ENCODE peak calls at places on chromosomes 7 and 10, in ten cellular contexts. M is progenitor cell of endocrine pancreas, U is stomach, D is brain microvascular endothelial cell, J is coronary artery, N is mammary epithelial cell, A is dorsolateral prefrontal cortex, W is ovary, F is fibroblast of pulmonary artery, Y is cardiac muscle cell. O is an unnamed sample.

GRCh38 chr7:41624818-41625217 is 78.1 kb downstream of the INHBA start:
- DNase-seq in W (no peak), Y (peak), M (no peak), F (peak), U (no peak), D (peak), N (peak), J (no peak), A (no peak), O (peak)

GRCh38 chr10:125151824-125152634 is 8.3 kb downstream of the CTBP2 start:
- DNase-seq in N (no peak), D (no peak), U (peak), Y (no peak), M (peak), A (no peak), W (no peak), F (no peak), J (no peak), O (no peak)

GRCh38 chr7:111650456-111650999 is 88.2 kb upstream of the IMMP2L start:
- DNase-seq in U (no peak), F (peak), W (no peak), M (no peak), Y (peak), D (peak), J (no peak), A (no peak), N (peak), O (peak)

GRCh38 chr7:137109966-137110930 is 233.3 kb downstream of the PTN start:
- DNase-seq in U (no peak), N (peak), W (no peak), Y (peak), A (no peak), D (peak), M (no peak), J (no peak), F (peak), O (peak)

GRCh38 chr10:108005627-108006026 is 841.1 kb upstream of the SORCS1 start:
- DNase-seq in J (no peak), Y (no peak), N (peak), A (no peak), D (no peak), M (no peak), W (no peak), F (no peak), U (no peak), O (no peak)

GRCh38 chr7:23247101-23247601 is 576 bp downstream of the GPNMB start:
- DNase-seq in U (no peak), Y (peak), A (no peak), D (no peak), M (no peak), N (no peak), W (no peak), J (no peak), F (no peak), O (no peak)

GRCh38 chr10:72801263-72801868 is 92.2 kb upstream of the OIT3 start:
- DNase-seq in W (no peak), J (no peak), D (no peak), U (no peak), N (no peak), M (no peak), F (no peak), Y (no peak), A (no peak), O (no peak)

GRCh38 chr7:137120690-137121089 is 222.8 kb downstream of the PTN start:
- DNase-seq in F (no peak), D (no peak), N (peak), Y (no peak), A (no peak), J (no peak), M (no peak), W (no peak), U (no peak), O (no peak)

GRCh38 chr10:110425684-110426293 is 71.9 kb upstream of the DUSP5 start:
- DNase-seq in M (no peak), N (peak), Y (peak), F (peak), W (no peak), D (peak), A (no peak), J (no peak), U (no peak), O (peak)

GRCh38 chr10:14613570-14613918 is 161.2 kb downstream of the FAM107B start:
- DNase-seq in D (no peak), F (no peak), J (no peak), A (no peak), W (no peak), U (no peak), N (no peak), M (no peak), Y (no peak), O (no peak)

GRCh38 chr7:44995555-44996493 is 4.2 kb upstream of the CCM2 start:
- DNase-seq in W (no peak), N (no peak), F (no peak), M (no peak), D (no peak), A (no peak), J (no peak), Y (no peak), U (no peak), O (no peak)

GRCh38 chr10:95655571-95656290 is 780 bp downstream of the ALDH18A1 start:
- DNase-seq in W (no peak), A (no peak), N (peak), Y (peak), U (no peak), M (no peak), F (peak), J (no peak), D (peak), O (peak)

GRCh38 chr7:120703585-120704240 is 154.2 kb downstream of the TSPAN12 start:
- DNase-seq in N (no peak), U (no peak), M (no peak), F (no peak), D (no peak), A (no peak), W (no peak), Y (no peak), J (no peak), O (no peak)

GRCh38 chr10:69061305-69062161 is 26.4 kb upstream of the SRGN start:
- DNase-seq in Y (peak), N (peak), M (no peak), D (peak), J (peak), F (peak), W (peak), U (peak), A (no peak), O (peak)

GRCh38 chr7:151503902-151504714 is 15.6 kb downstream of the RHEB start:
- DNase-seq in F (peak), W (peak), N (peak), A (no peak), D (peak), M (no peak), Y (peak), J (no peak), U (no peak), O (peak)

GRCh38 chr7:135706038-135706742 is 21.8 kb downstream of the SLC13A4 start:
- DNase-seq in D (no peak), W (no peak), J (no peak), Y (no peak), U (no peak), N (no peak), A (no peak), F (no peak), M (no peak), O (peak)

GRCh38 chr10:21315321-21316220 is 209.9 kb downstream of the SKIDA1 start:
- DNase-seq in J (peak), A (peak), W (peak), F (peak), Y (peak), D (peak), M (no peak), N (peak), U (peak), O (peak)

GRCh38 chr10:33195608-33196376 is 138.7 kb downstream of the NRP1 start:
- DNase-seq in J (peak), U (no peak), Y (peak), D (no peak), M (no peak), A (no peak), F (peak), W (no peak), N (no peak), O (no peak)

GRCh38 chr7:30727061-30727945 is 24.6 kb upstream of the INMT start:
- DNase-seq in D (no peak), N (no peak), A (no peak), M (no peak), Y (peak), F (no peak), J (no peak), W (no peak), U (no peak), O (no peak)

GRCh38 chr10:96721207-96721572 is 876 bp upstream of the PIK3AP1 start:
- DNase-seq in J (no peak), N (no peak), U (no peak), D (no peak), W (no peak), M (no peak), A (no peak), F (no peak), Y (no peak), O (peak)

GRCh38 chr10:7153750-7154149 is 257.1 kb downstream of the SFMBT2 start:
- DNase-seq in F (peak), Y (peak), U (no peak), D (no peak), M (no peak), N (peak), A (no peak), J (no peak), W (no peak), O (peak)

GRCh38 chr10:114489521-114490310 is 85.4 kb upstream of the AFAP1L2 start:
- DNase-seq in W (no peak), M (no peak), N (no peak), Y (no peak), A (no peak), U (no peak), F (no peak), J (no peak), D (no peak), O (no peak)

GRCh38 chr7:81162771-81163525 is 244.1 kb upstream of the SEMA3C start:
- DNase-seq in N (peak), Y (no peak), M (no peak), F (peak), A (no peak), D (no peak), W (no peak), J (no peak), U (no peak), O (peak)

GRCh38 chr10:19480296-19480695 is 335.9 kb upstream of the PLXDC2 start:
- DNase-seq in N (no peak), W (no peak), U (no peak), A (no peak), M (no peak), F (no peak), D (no peak), Y (peak), J (no peak), O (no peak)

GRCh38 chr7:2175514-2175913 is 57.2 kb downstream of the MAD1L1 start:
- DNase-seq in F (peak), W (peak), J (no peak), N (peak), D (peak), U (no peak), Y (peak), A (no peak), M (no peak), O (peak)

GRCh38 chr7:5217851-5218331 is 27.9 kb downstream of the WIPI2 start:
- DNase-seq in J (no peak), D (no peak), M (no peak), Y (no peak), N (no peak), F (no peak), A (no peak), U (no peak), W (no peak), O (no peak)

GRCh38 chr7:33669251-33669670 is 236.1 kb upstream of the BMPER start:
- DNase-seq in J (no peak), A (no peak), W (no peak), F (peak), U (no peak), D (peak), N (no peak), M (no peak), Y (peak), O (no peak)

GRCh38 chr10:101055416-101055815 is 6.4 kb upstream of the KAZALD1 start:
- DNase-seq in W (no peak), M (no peak), N (no peak), J (no peak), Y (no peak), D (no peak), F (no peak), A (no peak), U (no peak), O (no peak)

GRCh38 chr7:148356303-148356702 is 234.3 kb upstream of the C7orf33 start:
- DNase-seq in J (no peak), F (no peak), Y (peak), M (no peak), N (no peak), W (peak), A (no peak), U (no peak), D (no peak), O (no peak)

GRCh38 chr10:48444861-48445841 is 138.7 kb downstream of the MAPK8 start:
- DNase-seq in D (no peak), M (no peak), N (peak), A (no peak), Y (no peak), F (peak), W (no peak), J (no peak), U (peak), O (peak)

GRCh38 chr7:143410523-143411004 is 1.9 kb upstream of the EPHA1 start:
- DNase-seq in A (no peak), M (no peak), D (no peak), F (peak), J (no peak), U (no peak), Y (peak), W (no peak), N (no peak), O (no peak)

GRCh38 chr10:69662173-69662685 is 32.2 kb downstream of the FAM241B start:
- DNase-seq in N (no peak), A (no peak), F (no peak), J (no peak), Y (no peak), W (no peak), D (no peak), M (no peak), U (peak), O (no peak)

GRCh38 chr7:107996072-107996824 is 6.7 kb downstream of the LAMB1 start:
- DNase-seq in U (no peak), F (no peak), Y (no peak), D (peak), J (no peak), N (no peak), W (no peak), M (no peak), A (no peak), O (no peak)

DNA sequence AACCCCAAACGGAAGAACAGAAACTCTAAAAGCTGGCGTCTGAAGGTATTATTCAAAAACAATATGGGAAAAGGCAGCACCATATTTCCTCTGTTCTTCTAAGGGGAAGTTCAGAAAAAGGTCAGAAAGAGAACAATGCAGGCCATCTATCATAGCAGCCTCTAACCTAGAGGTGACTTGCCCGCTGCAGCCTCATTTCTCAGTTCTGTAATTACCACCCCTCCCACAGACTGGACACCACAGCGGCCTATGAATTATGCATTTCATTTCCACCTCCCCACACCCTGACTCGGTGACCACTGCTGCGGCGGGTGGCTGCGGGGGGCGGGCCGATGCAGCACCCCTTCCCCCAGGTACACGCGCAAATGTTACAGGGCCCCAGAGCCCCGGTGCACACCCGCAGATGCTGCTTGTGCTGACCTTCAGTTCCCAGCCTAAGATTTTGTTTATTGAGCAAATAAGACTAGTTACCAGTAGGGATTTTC is 125.5 kb downstream of the CLEC2L start:
- DNase-seq in Y (no peak), A (no peak), D (no peak), W (no peak), J (no peak), M (no peak), F (no peak), N (no peak), U (peak), O (no peak)
- TF ChIP-seq CTCF in Y (no peak), A (no peak), D (no peak), W (no peak), J (no peak), M (no peak), F (no peak), N (no peak), U (no peak), O (no peak)

GRCh38 chr10:92593553-92594046 is 670 bp downstream of the KIF11 start:
- DNase-seq in Y (peak), J (no peak), W (no peak), U (no peak), F (no peak), D (no peak), A (no peak), M (no peak), N (peak), O (no peak)

GRCh38 chr10:92592761-92593552 is at the start of gene KIF11:
- DNase-seq in Y (peak), J (peak), A (peak), F (peak), W (peak), U (peak), M (peak), D (peak), N (peak), O (peak)

GRCh38 chr10:92591550-92592140 is 1.3 kb upstream of the KIF11 start:
- DNase-seq in J (peak), A (peak), U (peak), F (peak), W (peak), N (peak), Y (peak), M (peak), D (peak), O (peak)

GRCh38 chr10:92594194-92594593 is 1.3 kb downstream of the KIF11 start:
- DNase-seq in M (no peak), U (no peak), N (peak), F (no peak), A (no peak), W (no peak), D (no peak), J (no peak), Y (no peak), O (no peak)

GRCh38 chr10:92590623-92591549 is 2.0 kb upstream of the KIF11 start:
- DNase-seq in N (no peak), F (peak), M (peak), D (peak), J (no peak), A (peak), W (peak), U (no peak), Y (peak), O (peak)
- TF ChIP-seq CTCF in N (peak), F (peak), M (peak), D (peak), J (no peak), A (no peak), W (no peak), U (no peak), Y (peak), O (peak)

GRCh38 chr7:64183827-64184372 is 23.1 kb upstream of the ZNF735 start:
- DNase-seq in W (no peak), J (no peak), N (no peak), Y (no peak), F (no peak), D (no peak), A (no peak), U (no peak), M (no peak), O (no peak)

GRCh38 chr7:64183126-64183742 is 23.8 kb upstream of the ZNF735 start:
- DNase-seq in U (no peak), Y (no peak), N (no peak), F (no peak), M (no peak), J (no peak), W (no peak), D (no peak), A (no peak), O (no peak)

GRCh38 chr7:64181586-64181985 is 25.4 kb upstream of the ZNF735 start:
- DNase-seq in J (no peak), F (no peak), Y (no peak), D (no peak), U (no peak), W (no peak), N (no peak), A (no peak), M (no peak), O (no peak)

GRCh38 chr7:64182036-64182790 is 24.8 kb upstream of the ZNF735 start:
- DNase-seq in W (no peak), M (no peak), Y (no peak), F (no peak), D (no peak), J (no peak), A (no peak), N (no peak), U (no peak), O (no peak)

DNA sequence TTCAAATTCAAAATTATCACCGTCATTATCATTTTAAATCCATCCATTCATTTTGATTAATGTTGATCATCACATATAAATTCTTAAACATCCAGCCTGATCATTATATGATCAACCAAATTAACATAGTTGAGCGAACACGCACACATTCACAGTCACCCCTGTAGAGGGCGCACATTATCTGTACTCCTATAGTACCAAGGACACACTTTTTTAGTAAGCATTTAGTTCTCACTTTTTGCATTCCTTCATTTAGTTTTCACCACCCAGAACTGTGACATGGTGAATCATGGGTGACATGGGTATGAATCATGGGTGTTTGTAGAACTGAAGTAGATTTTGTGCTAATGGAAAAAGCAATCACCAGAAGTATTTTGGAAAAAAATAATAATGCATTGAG is 26.0 kb upstream of the ZNF735 start:
- DNase-seq in N (no peak), J (no peak), D (no peak), A (no peak), M (no peak), Y (peak), F (peak), W (no peak), U (no peak), O (peak)
- TF ChIP-seq CTCF in N (no peak), J (no peak), D (peak), A (peak), M (no peak), Y (peak), F (peak), W (no peak), U (no peak), O (peak)

GRCh38 chr10:24974978-24975377 is 22.6 kb upstream of the PRTFDC1 start:
- DNase-seq in A (no peak), J (no peak), Y (peak), M (no peak), W (peak), D (peak), F (peak), U (no peak), N (no peak), O (peak)
- TF ChIP-seq CTCF in A (no peak), J (no peak), Y (peak), M (no peak), W (no peak), D (peak), F (peak), U (no peak), N (no peak), O (no peak)

GRCh38 chr10:43396928-43397624 is 11.9 kb downstream of the HNRNPF start:
- DNase-seq in U (peak), D (peak), Y (peak), N (peak), A (peak), J (peak), W (peak), F (peak), M (peak), O (peak)
- TF ChIP-seq CTCF in U (no peak), D (no peak), Y (no peak), N (no peak), A (peak), J (no peak), W (no peak), F (no peak), M (no peak), O (no peak)

GRCh38 chr10:132463333-132464255 is 66.6 kb downstream of the PWWP2B start:
- DNase-seq in N (no peak), Y (no peak), D (no peak), F (peak), U (no peak), J (no peak), W (no peak), M (no peak), A (no peak), O (no peak)
- TF ChIP-seq CTCF in N (peak), Y (peak), D (peak), F (no peak), U (no peak), J (no peak), W (no peak), M (no peak), A (no peak), O (no peak)

GRCh38 chr7:26584964-26585650 is 279.3 kb downstream of the SKAP2 start:
- DNase-seq in U (no peak), M (no peak), A (no peak), F (no peak), N (peak), J (no peak), W (no peak), Y (no peak), D (no peak), O (no peak)
- TF ChIP-seq CTCF in U (no peak), M (no peak), A (no peak), F (no peak), N (no peak), J (no peak), W (no peak), Y (no peak), D (no peak), O (no peak)

O was measured in MCF 10A.